ENCODE peak calls at places on chromosomes 5 and 9, in four cellular contexts. M, A, Z and J are unnamed samples.

GRCh38 chr9:84937086-84937670 is 267.6 kb downstream of the NTRK2 start:
- DNase-seq in Z (no peak), M (no peak), A (no peak), J (no peak)

GRCh38 chr9:20524776-20525175 is 97.5 kb downstream of the MLLT3 start:
- DNase-seq in Z (no peak), M (no peak), A (no peak), J (no peak)

GRCh38 chr5:180806351-180807011 is 3.9 kb upstream of the MGAT1 start:
- DNase-seq in A (no peak), Z (no peak), M (no peak), J (no peak)

GRCh38 chr9:36146666-36147065 is 10.1 kb downstream of the GLIPR2 start:
- DNase-seq in Z (no peak), M (no peak), A (no peak), J (no peak)

GRCh38 chr5:57608542-57608941 is 125.9 kb upstream of the ACTBL2 start:
- DNase-seq in M (no peak), A (no peak), Z (no peak), J (no peak)

GRCh38 chr5:132915681-132916080 is 42.2 kb downstream of the LEAP2 start:
- DNase-seq in Z (no peak), M (peak), A (no peak), J (no peak)

GRCh38 chr5:88438006-88438405 is 169.4 kb upstream of the TMEM161B start:
- DNase-seq in Z (no peak), M (peak), A (no peak), J (peak)

GRCh38 chr9:34555002-34555348 is 32.2 kb upstream of the ENHO start:
- DNase-seq in Z (no peak), M (no peak), A (no peak), J (no peak)